ENCODE peak calls at places on chromosomes 13 and 19, in eight cellular contexts. A is stomach, C is tibial artery, I is heart right ventricle, K is IMR-90, G is PC-9, X is Caco-2, E is mucosa of descending colon. J is an unnamed sample.

GRCh38 chr19:35228177-35228930 is at the start of gene FAM187B:
- DNase-seq in A (no peak), C (no peak), I (no peak), K (no peak), G (no peak), X (no peak), E (no peak), J (no peak)

GRCh38 chr19:55901369-55902079 is 30.6 kb downstream of the NLRP13 start:
- DNase-seq in A (no peak), C (no peak), I (no peak), K (no peak), G (no peak), X (no peak), E (no peak), J (no peak)

GRCh38 chr19:18093439-18094161 is 4.0 kb upstream of the MAST3 start:
- DNase-seq in A (no peak), C (no peak), I (no peak), K (peak; percentile 20), G (peak; percentile 50), X (peak; percentile 41), E (no peak), J (no peak)

GRCh38 chr13:46553886-46554855 is 1.2 kb downstream of the LRCH1 start:
- DNase-seq in A (peak; percentile 71), C (peak; percentile 68), I (peak; percentile 74), K (peak; percentile 95), G (peak; percentile 63), X (peak; percentile 79), E (peak; percentile 73), J (peak; percentile 70)

GRCh38 chr13:60617863-60618733 is 221.1 kb downstream of the TDRD3 start:
- DNase-seq in A (no peak), C (no peak), I (no peak), K (peak; percentile 36), G (no peak), X (peak; percentile 39), E (peak; percentile 16), J (no peak)

GRCh38 chr13:65461590-65461989 is 1768.5 kb downstream of the PCDH9 start:
- DNase-seq in A (no peak), C (no peak), I (no peak), K (peak; percentile 83), G (no peak), X (no peak), E (no peak), J (no peak)

GRCh38 chr13:93603043-93603442 is 376.4 kb downstream of the GPC6 start:
- DNase-seq in A (no peak), C (no peak), I (no peak), K (peak; percentile 82), G (peak; percentile 52), X (no peak), E (no peak), J (no peak)

GRCh38 chr13:46229251-46229650 is 17.5 kb downstream of the LRRC63 start:
- DNase-seq in A (no peak), C (no peak), I (no peak), K (no peak), G (no peak), X (no peak), E (no peak), J (no peak)

GRCh38 chr19:50249636-50250035 is 46.2 kb downstream of the MYH14 start:
- DNase-seq in A (no peak), C (no peak), I (no peak), K (no peak), G (no peak), X (no peak), E (no peak), J (no peak)

GRCh38 chr19:38370299-38370698 is 4.1 kb upstream of the PSMD8 start:
- DNase-seq in A (no peak), C (no peak), I (no peak), K (no peak), G (no peak), X (no peak), E (no peak), J (no peak)

GRCh38 chr13:90717451-90717936 is 630.0 kb upstream of the MIR17HG start:
- DNase-seq in A (no peak), C (no peak), I (no peak), K (peak; percentile 10), G (peak; percentile 41), X (no peak), E (no peak), J (no peak)

GRCh38 chr13:29587645-29588044 is 7.8 kb downstream of the SLC7A1 start:
- DNase-seq in A (no peak), C (no peak), I (no peak), K (peak; percentile 24), G (no peak), X (no peak), E (no peak), J (no peak)

GRCh38 chr13:27131202-27131623 is 40.4 kb downstream of the USP12 start:
- DNase-seq in A (no peak), C (no peak), I (no peak), K (peak; percentile 55), G (peak; percentile 86), X (no peak), E (peak; percentile 41), J (peak; percentile 70)

GRCh38 chr19:10501971-10502523 is 1.1 kb downstream of the KEAP1 start:
- DNase-seq in A (peak; percentile 98), C (peak; percentile 72), I (peak; percentile 86), K (peak; percentile 29), G (peak; percentile 66), X (peak; percentile 42), E (peak; percentile 91), J (peak; percentile 87)

DNA sequence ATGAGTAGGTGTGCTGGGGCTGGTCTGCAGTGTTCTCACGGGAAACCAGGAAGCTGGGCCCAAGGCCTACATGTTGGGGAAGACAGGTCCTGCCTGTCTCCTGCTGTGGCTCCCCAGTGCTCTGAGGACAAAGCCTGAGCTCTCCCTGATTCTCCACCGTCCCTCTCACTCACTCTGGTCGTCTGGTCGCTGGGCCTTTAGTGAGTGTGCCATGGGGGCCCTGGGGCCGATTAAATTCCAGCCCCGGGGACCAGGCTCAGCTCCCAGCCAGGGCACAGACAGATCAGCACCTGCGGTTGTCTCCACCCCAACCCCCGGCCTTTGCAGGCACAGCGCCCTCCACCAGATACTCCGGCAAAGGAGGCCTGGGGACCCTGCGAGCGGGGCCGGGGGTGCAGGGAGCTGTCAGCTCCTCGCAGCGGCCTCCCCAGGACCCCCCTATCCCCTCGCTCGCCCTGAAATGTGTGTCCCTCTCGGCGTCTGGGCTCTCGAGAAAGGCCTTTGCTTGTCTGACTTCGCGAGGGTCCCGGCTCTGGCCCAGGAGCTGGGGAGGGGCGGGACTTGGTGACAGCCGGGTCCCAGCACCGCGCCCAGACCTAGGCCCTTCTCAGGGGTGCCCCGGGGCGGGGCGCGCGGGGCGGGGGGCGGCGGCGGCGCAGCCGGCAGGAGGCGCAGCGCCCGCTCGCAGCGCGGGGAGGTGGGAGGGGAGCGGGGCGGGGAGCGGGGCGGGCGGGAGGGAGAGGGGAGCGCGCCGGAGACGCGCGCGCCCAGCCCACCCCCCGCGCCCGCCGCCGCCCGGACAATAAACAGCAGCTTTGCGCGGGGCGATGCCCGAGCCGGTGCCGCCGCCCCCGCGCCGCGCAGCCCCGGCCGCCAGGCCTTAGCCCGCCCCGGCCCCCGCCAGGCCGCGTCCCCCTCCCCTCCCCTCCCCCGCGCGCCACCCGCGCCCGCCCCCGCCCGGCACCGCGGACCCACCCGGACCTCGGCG is at the start of gene PALM:
- DNase-seq in A (peak; percentile 29), C (no peak), I (peak; percentile 58), K (no peak), G (no peak), X (peak; percentile 52), E (no peak), J (no peak)
- TF ChIP-seq CTCF in A (no peak), C (no peak), I (peak; percentile 51), K (no peak), G (no peak), X (no peak), E (no peak), J (no peak)

DNA sequence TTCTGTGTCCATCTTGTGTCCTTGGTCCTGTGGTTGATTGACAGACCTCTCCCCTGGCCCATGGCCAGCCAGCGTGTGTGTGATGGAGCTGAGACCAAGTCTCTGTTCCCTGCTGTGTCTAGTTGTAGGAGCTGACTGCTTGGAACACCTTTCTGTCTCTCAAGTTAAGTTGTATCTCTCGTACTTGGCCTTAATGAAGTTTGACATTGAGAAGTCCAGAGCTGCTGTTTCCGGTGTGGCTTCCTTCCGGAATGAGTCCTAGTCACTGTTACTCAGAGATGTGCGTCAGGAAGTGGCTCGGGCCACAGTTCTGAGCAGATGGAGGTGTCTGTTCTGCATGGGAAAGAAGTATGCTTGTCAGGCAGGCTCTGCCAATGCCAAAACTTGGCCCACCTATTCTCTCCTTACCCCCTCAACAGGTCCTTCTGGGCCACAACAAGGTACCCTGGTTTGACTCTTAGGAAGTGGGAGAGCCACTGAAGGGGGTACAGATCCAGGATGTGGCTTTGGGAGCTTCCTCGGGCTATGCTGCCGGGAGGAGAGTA is 54.3 kb downstream of the GATAD2A start:
- DNase-seq in A (peak; percentile 41), C (peak; percentile 61), I (no peak), K (peak; percentile 87), G (no peak), X (no peak), E (peak; percentile 51), J (no peak)
- H3K4me1 ChIP-seq in A (peaks cover 82% of the 10 kb centered on the region), C (peaks cover 68% of the 10 kb centered on the region), I (peaks cover 70% of the 10 kb centered on the region), K (peaks cover 64% of the 10 kb centered on the region), G (no peaks in the 10 kb centered on the region), X (peaks cover 44% of the 10 kb centered on the region), E (peaks cover 65% of the 10 kb centered on the region), J (peaks cover 48% of the 10 kb centered on the region)

DNA sequence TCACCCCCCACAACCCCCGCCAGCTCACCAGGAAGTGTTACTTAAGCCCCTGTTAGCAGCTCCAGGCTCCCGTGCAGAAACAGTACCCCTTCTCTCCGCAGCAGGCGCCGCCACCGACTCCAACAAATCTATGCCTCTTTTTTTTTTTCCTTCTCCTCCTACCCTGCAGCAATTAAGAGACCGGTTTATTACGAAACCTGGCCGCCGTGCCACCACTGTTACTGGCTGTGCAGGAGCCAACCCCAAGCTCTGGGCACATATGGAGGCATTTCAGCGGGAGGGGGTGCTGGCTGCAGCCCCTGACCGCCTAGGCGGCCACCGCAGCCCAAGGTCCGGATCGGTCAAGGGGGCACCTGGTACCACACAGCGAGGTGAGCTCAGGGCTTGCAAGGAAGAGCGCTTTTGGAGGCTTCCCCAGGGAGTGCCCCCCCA is 2.4 kb downstream of the GADD45B start:
- DNase-seq in A (peak; percentile 82), C (peak; percentile 87), I (peak; percentile 53), K (peak; percentile 64), G (peak; percentile 79), X (no peak), E (peak; percentile 78), J (peak; percentile 73)
- TF ChIP-seq CTCF in A (peak; percentile 53), C (peak; percentile 41), I (peak; percentile 13), K (no peak), G (no peak), X (no peak), E (no peak), J (no peak)

GRCh38 chr13:99659234-99659633 is 158.0 kb downstream of the TM9SF2 start:
- DNase-seq in A (no peak), C (no peak), I (no peak), K (no peak), G (peak; percentile 30), X (no peak), E (no peak), J (no peak)

GRCh38 chr13:99657848-99658265 is 156.6 kb downstream of the TM9SF2 start:
- DNase-seq in A (peak; percentile 49), C (peak; percentile 37), I (peak; percentile 55), K (no peak), G (no peak), X (peak; percentile 35), E (peak; percentile 14), J (no peak)

GRCh38 chr13:99661791-99662190 is 160.5 kb downstream of the TM9SF2 start:
- DNase-seq in A (no peak), C (no peak), I (no peak), K (no peak), G (peak; percentile 29), X (no peak), E (no peak), J (no peak)

GRCh38 chr13:99658266-99658991 is 157.2 kb downstream of the TM9SF2 start:
- DNase-seq in A (peak; percentile 65), C (peak; percentile 60), I (peak; percentile 67), K (peak; percentile 25), G (no peak), X (peak; percentile 49), E (peak; percentile 44), J (peak; percentile 40)

GRCh38 chr13:99660101-99660500 is 158.8 kb downstream of the TM9SF2 start:
- DNase-seq in A (no peak), C (no peak), I (no peak), K (no peak), G (no peak), X (no peak), E (no peak), J (no peak)
- H3K4me1 ChIP-seq in A (peaks cover 6% of the 10 kb centered on the region), C (peaks cover 20% of the 10 kb centered on the region), I (no peaks in the 10 kb centered on the region), K (no peaks in the 10 kb centered on the region), G (no peaks in the 10 kb centered on the region), X (peaks cover 6% of the 10 kb centered on the region), E (peaks cover 14% of the 10 kb centered on the region), J (no peaks in the 10 kb centered on the region)

J was measured in lung.